ENCODE peak calls at places on chromosomes 7 and 10, in six cellular contexts. E is right lobe of liver, L is dorsolateral prefrontal cortex, M is prostate gland, I is colonic mucosa, R is lower lobe of right lung. F is an unnamed sample.

GRCh38 chr7:108124820-108125219 is 5.3 kb downstream of the LAMB4 start:
- DNase-seq in I (no peak), M (no peak), L (no peak), E (no peak), R (no peak), F (no peak)

GRCh38 chr10:34815174-34816066 is at the start of gene PARD3:
- DNase-seq in M (peak), L (peak), R (peak), E (peak), I (peak), F (no peak)

GRCh38 chr10:131090761-131091661 is 220.5 kb downstream of the TCERG1L start:
- DNase-seq in L (no peak), E (no peak), I (no peak), M (no peak), R (no peak), F (no peak)

GRCh38 chr7:835491-836401 is 3.5 kb downstream of the SUN1 start:
- DNase-seq in E (no peak), L (no peak), R (peak), M (no peak), I (no peak), F (no peak)

GRCh38 chr10:114767101-114767588 is 54.4 kb upstream of the FHIP2A start:
- DNase-seq in E (no peak), M (no peak), I (no peak), L (peak), R (no peak), F (no peak)

GRCh38 chr7:72017756-72018155 is 394.4 kb downstream of the CALN1 start:
- DNase-seq in R (no peak), E (no peak), L (no peak), I (no peak), M (no peak), F (no peak)

GRCh38 chr7:50197547-50197946 is 104.5 kb upstream of the ZPBP start:
- DNase-seq in E (no peak), L (no peak), R (no peak), I (no peak), M (no peak), F (no peak)

GRCh38 chr7:108094933-108095710 is 35.0 kb downstream of the LAMB4 start:
- DNase-seq in E (peak), L (no peak), I (peak), M (peak), R (no peak), F (peak)

GRCh38 chr7:16202298-16202697 is 219.0 kb downstream of the CRPPA start:
- DNase-seq in R (no peak), L (no peak), I (no peak), E (no peak), M (no peak), F (no peak)

GRCh38 chr10:131980757-131981428 is 830 bp downstream of the BNIP3 start:
- DNase-seq in M (no peak), R (no peak), E (peak), L (no peak), I (no peak), F (no peak)

DNA sequence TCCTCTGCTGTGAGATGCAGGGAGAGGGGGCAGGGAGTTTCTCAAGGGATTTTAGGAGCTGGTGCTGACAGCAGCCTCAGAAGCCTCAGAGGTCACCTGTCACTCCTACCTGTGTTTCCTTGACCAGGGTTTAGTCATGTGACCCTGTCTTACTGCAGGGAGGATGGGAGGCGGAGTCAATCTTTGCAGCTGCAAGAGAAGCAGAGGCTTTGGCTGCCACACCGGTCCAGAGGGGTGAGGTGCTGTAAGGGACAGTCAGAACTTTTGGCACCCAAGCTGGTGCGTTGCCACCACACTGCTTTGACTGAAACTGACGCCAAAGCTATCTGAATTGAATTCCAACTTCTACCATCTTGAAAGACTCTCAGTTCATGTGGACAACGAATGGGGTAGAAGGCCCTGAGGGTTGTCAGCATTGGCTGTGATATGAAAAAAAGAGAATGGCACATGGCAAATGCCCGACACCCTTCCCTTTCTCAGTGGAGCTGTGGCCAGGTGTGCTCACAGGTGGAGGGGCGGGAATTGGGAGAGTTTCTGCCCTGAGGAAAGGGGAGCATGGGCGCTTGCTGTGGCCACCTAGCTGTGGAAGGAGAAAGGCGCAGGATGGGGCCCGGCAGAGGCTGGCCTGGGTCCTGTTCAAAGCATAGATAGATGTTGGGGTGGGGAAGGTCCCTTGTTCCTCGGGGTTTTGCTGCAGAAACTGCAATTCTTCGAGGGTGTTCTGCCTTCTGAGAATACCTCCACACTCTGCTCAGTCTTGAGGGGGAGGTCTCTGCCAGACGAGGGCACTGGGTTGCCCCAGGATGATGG is 69.3 kb downstream of the ARHGAP22 start:
- DNase-seq in E (no peak), L (no peak), R (no peak), I (peak), M (no peak), F (no peak)
- TF ChIP-seq CTCF in E (no peak), L (no peak), R (no peak), I (no peak), M (no peak), F (peak)

GRCh38 chr10:86830043-86830591 is 73.7 kb downstream of the BMPR1A start:
- DNase-seq in M (peak), L (no peak), I (no peak), E (no peak), R (no peak), F (no peak)
- H3K4me3 ChIP-seq in M (no peak), L (no peak), I (no peak), E (no peak), R (no peak), F (no peak)

DNA sequence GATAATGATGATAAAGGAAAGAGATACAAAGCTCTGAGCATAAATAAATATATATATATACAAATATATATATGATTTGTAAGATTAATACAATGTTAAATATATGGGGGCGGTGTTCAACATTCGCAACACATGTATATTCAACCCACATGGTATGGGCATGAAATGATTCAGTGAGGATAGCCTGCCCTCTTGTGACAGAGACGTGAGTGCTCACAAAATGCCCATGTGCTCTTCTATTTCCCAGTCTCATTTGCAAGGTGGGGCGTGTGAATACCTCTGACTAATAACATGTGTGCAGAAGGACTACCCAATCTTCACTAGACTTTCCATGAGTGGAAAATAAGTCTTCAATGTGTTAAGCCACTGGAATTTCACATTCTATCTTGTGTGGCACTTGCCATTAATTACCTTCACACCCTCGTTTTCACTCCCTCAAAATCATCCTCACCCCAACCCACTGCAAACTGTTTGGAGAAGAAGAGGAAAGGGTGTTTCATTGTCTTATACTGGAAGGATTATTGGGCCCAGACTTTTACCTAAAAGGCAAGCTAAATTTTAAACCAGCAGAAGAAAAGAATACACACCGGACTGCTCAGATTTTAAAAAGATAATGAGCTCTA is 26.9 kb downstream of the ASAH2 start:
- DNase-seq in M (peak), R (no peak), E (no peak), L (no peak), I (peak), F (peak)
- TF ChIP-seq CTCF in M (peak), R (peak), E (peak), L (peak), I (peak), F (peak)

GRCh38 chr7:35967366-35968139 is 166.7 kb downstream of the SEPTIN7 start:
- DNase-seq in E (no peak), I (no peak), L (no peak), M (no peak), R (no peak), F (no peak)

GRCh38 chr7:35970458-35970857 is 169.6 kb downstream of the SEPTIN7 start:
- DNase-seq in I (no peak), E (no peak), L (no peak), R (no peak), M (no peak), F (no peak)

GRCh38 chr7:35968140-35968940 is 167.5 kb downstream of the SEPTIN7 start:
- DNase-seq in L (no peak), I (no peak), M (no peak), R (no peak), E (no peak), F (no peak)

GRCh38 chr7:35969055-35969454 is 168.2 kb downstream of the SEPTIN7 start:
- DNase-seq in R (no peak), M (no peak), E (no peak), I (no peak), L (no peak), F (no peak)

DNA sequence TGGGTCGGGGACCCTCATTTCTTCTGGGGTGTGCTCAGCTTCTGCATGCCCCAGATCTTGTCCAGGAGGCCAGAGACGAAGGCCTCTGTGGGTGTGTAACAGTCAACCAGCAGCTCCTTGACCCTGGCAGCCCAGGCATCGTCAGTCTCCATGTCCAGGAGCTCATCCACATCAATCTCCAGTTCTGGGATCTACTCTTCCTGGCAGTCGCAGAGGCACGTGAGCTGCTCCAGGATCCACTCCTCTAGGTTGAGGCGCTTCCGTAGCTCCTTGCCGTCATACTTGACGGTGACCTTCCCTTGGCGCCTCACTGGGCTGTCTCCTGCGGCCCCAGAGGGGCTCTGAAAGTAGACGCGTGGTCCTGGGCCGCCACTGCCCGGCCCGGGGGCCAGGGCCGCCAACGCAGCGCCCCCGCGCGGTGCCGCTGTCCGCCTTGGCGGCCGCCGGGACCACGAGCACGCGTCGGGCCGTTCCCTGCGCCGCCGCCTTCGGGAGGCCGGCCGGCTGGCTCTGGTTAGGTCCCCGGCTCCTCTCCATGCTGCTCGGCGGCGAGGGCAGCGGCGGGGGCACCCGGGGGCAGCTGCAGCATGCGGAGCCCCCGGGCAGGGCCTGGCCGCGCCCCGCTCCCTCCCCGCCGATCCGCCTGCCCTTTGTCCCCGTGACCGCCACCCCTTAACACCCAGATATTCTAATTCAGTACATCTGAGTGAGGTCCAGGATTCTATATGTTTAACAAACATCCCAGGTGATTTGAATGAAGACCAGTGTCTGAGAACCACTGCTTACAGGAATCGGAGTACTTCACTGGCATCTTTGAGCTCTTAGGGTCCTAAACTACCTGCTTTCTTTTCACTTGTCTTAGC is 170.5 kb downstream of the SEPTIN7 start:
- DNase-seq in R (no peak), L (no peak), I (no peak), M (no peak), E (no peak), F (no peak)
- H3K4me3 ChIP-seq in R (peak), L (no peak), I (peak), M (no peak), E (peak), F (no peak)

DNA sequence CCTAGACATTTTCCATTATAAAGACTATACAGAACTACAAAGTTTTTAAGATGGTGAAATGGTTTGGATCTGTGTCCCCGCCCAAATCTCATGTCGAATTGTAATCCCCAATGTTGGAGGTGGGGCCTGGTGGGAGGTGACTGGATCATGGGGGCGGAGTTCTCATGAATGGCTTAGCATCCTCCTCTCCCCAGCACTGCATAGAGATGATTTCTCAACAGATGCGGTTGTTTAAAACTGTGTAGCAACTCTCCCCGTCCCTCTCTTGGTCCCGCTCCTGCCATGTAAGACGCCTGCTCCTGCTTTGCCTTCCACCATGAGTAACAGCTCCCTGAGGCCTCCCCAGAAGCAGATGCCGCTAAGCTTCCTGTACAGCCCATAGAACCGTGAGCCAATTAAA is 1.6 kb downstream of the FAM133B start:
- DNase-seq in I (no peak), L (no peak), M (no peak), E (no peak), R (no peak), F (no peak)
- TF ChIP-seq CTCF in I (no peak), L (no peak), M (no peak), E (no peak), R (no peak), F (no peak)

GRCh38 chr10:108393111-108393510 is 1228.6 kb upstream of the SORCS1 start:
- DNase-seq in I (no peak), M (no peak), L (no peak), R (no peak), E (no peak), F (no peak)

GRCh38 chr10:108385963-108386362 is 1221.5 kb upstream of the SORCS1 start:
- DNase-seq in R (no peak), L (no peak), M (no peak), E (no peak), I (no peak), F (no peak)

GRCh38 chr10:108384378-108384777 is 1219.9 kb upstream of the SORCS1 start:
- DNase-seq in E (no peak), I (no peak), M (no peak), L (no peak), R (no peak), F (no peak)

GRCh38 chr10:108392286-108392685 is 1227.8 kb upstream of the SORCS1 start:
- DNase-seq in E (no peak), R (no peak), M (no peak), L (no peak), I (no peak), F (no peak)

DNA sequence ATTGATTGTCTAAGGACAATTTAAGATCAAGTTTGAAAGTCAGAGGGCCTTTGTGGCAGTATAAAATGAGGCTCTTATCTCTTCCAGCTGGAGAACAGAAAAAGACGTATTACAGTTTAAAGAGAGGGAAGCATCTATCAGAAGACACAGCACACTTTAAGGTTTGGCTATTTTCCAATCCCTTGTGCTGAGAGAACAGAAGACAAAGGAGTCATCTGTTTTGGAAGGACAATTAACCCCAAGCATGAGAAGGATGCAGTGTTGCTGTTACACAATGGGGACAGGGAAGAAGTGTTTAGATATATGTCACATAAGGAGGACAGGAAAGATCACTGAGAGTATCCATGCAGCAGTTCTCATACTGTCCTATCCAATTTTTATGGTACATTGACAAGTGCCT is 1224.2 kb upstream of the SORCS1 start:
- DNase-seq in R (no peak), L (no peak), M (no peak), E (no peak), I (no peak), F (no peak)
- H3K4me3 ChIP-seq in R (no peak), L (no peak), M (no peak), E (no peak), I (no peak), F (no peak)

F was measured in HFF-Myc.